ENCODE peak calls at places on chromosomes 16 and 17, in four cellular contexts. K, J, V and U are unnamed samples.

GRCh38 chr17:33927732-33928133 is 327.4 kb upstream of the CCL2 start:
- DNase-seq in K (peak), J (no peak), V (no peak), U (peak)

GRCh38 chr16:86994651-86995171 is 322.5 kb downstream of the C16orf95 start:
- DNase-seq in K (peak), J (peak), V (no peak), U (no peak)

GRCh38 chr17:61499632-61500031 is 47.4 kb downstream of the TBX4 start:
- DNase-seq in K (no peak), J (no peak), V (no peak), U (no peak)

GRCh38 chr17:27430882-27431491 is 25.3 kb upstream of the KSR1 start:
- DNase-seq in K (peak), J (peak), V (no peak), U (no peak)

GRCh38 chr16:2147981-2148671 is at the start of gene RAB26:
- DNase-seq in K (peak), J (peak), V (no peak), U (peak)

GRCh38 chr17:71899317-71899716 is 221.5 kb upstream of the SOX9 start:
- DNase-seq in K (peak), J (no peak), V (no peak), U (no peak)

GRCh38 chr16:2476741-2477140 is 1.8 kb downstream of the TBC1D24 start:
- DNase-seq in K (no peak), J (no peak), V (no peak), U (no peak)

GRCh38 chr16:19601083-19601976 is 45.8 kb downstream of the VPS35L start:
- DNase-seq in K (peak), J (no peak), V (no peak), U (peak)

GRCh38 chr16:21184834-21185233 is 26.4 kb downstream of the LDAF1 start:
- DNase-seq in K (peak), J (no peak), V (no peak), U (no peak)

GRCh38 chr17:39737761-39738567 is at the start of gene GRB7:
- DNase-seq in K (no peak), J (no peak), V (no peak), U (no peak)

GRCh38 chr17:42141382-42141781 is 13.4 kb downstream of the RAB5C start:
- DNase-seq in K (no peak), J (no peak), V (no peak), U (no peak)

GRCh38 chr17:57106107-57106835 is 21.2 kb downstream of the AKAP1 start:
- DNase-seq in K (no peak), J (no peak), V (no peak), U (no peak)

GRCh38 chr16:3235856-3236669 is 1.1 kb upstream of the ZNF200 start:
- DNase-seq in K (no peak), J (peak), V (no peak), U (no peak)

GRCh38 chr16:80300876-80301275 is 239.9 kb upstream of the DYNLRB2 start:
- DNase-seq in K (peak), J (no peak), V (no peak), U (no peak)

GRCh38 chr17:31509805-31510177 is 118.3 kb downstream of the RAB11FIP4 start:
- DNase-seq in K (no peak), J (no peak), V (no peak), U (no peak)

GRCh38 chr17:66602659-66603363 is 232.1 kb upstream of the CACNG5 start:
- DNase-seq in K (peak), J (peak), V (no peak), U (no peak)

GRCh38 chr16:11152677-11153321 is 103.2 kb downstream of the SOCS1 start:
- DNase-seq in K (no peak), J (no peak), V (no peak), U (no peak)

GRCh38 chr16:11679941-11680911 is 12.0 kb downstream of the SNN start:
- DNase-seq in K (no peak), J (peak), V (no peak), U (no peak)

GRCh38 chr16:24273511-24273910 is 17.4 kb downstream of the CACNG3 start:
- DNase-seq in K (peak), J (no peak), V (no peak), U (no peak)

GRCh38 chr17:6712854-6713129 is 377 bp downstream of the SLC13A5 start:
- DNase-seq in K (no peak), J (no peak), V (no peak), U (no peak)

GRCh38 chr17:6712058-6712853 is 913 bp downstream of the SLC13A5 start:
- DNase-seq in K (peak), J (no peak), V (no peak), U (no peak)

GRCh38 chr17:6713918-6714271 is 726 bp upstream of the SLC13A5 start:
- DNase-seq in K (no peak), J (no peak), V (no peak), U (no peak)

GRCh38 chr17:6714315-6714874 is 1.2 kb upstream of the SLC13A5 start:
- DNase-seq in K (no peak), J (no peak), V (no peak), U (no peak)

GRCh38 chr17:6713130-6713917 is at the start of gene SLC13A5:
- DNase-seq in K (peak), J (no peak), V (no peak), U (peak)
- TF ChIP-seq CTCF in K (peak), J (no peak), V (peak), U (peak)

GRCh38 chr17:28493467-28493866 is 12.7 kb upstream of the FOXN1 start:
- DNase-seq in K (peak), J (no peak), V (no peak), U (no peak)

GRCh38 chr17:28491860-28492259 is 14.3 kb upstream of the FOXN1 start:
- DNase-seq in K (no peak), J (no peak), V (no peak), U (no peak)

GRCh38 chr17:28494445-28495188 is 11.5 kb upstream of the FOXN1 start:
- DNase-seq in K (peak), J (peak), V (peak), U (peak)

GRCh38 chr17:28491286-28491685 is 14.9 kb upstream of the FOXN1 start:
- DNase-seq in K (no peak), J (no peak), V (no peak), U (no peak)

GRCh38 chr17:28492352-28493310 is 13.5 kb upstream of the FOXN1 start:
- DNase-seq in K (peak), J (no peak), V (no peak), U (no peak)
- TF ChIP-seq CTCF in K (no peak), J (no peak), V (no peak), U (no peak)

DNA sequence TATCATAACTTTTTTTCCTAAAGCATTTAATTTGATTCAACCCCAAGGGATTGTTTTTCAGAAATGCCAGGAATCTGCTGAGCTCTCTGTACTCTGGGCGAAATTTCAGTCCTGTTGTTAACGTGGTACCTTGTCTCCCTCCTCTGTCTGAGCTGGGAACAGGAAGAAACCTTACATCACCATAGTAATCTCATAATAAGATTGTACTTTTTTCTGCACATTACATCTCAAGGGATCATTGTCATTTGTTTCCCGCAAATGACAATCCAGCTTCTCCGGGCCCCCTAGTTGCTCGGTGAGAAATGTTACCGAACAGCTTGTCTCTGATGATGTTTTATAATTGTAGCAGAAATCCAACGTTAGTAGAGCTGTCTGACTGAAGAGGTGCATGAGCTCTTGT is 152.7 kb upstream of the ERCC4 start:
- DNase-seq in K (peak), J (no peak), V (no peak), U (no peak)
- TF ChIP-seq CTCF in K (no peak), J (no peak), V (no peak), U (peak)

GRCh38 chr17:9020824-9021157 is 519 bp upstream of the NTN1 start:
- DNase-seq in K (no peak), J (peak), V (no peak), U (no peak)
- TF ChIP-seq CTCF in K (no peak), J (no peak), V (no peak), U (no peak)

GRCh38 chr17:44186307-44187130 is at the start of gene TMUB2:
- DNase-seq in K (peak), J (peak), V (peak), U (peak)

GRCh38 chr17:44191389-44191788 is 4.6 kb downstream of the TMUB2 start:
- DNase-seq in K (no peak), J (no peak), V (no peak), U (no peak)

GRCh38 chr17:44187131-44187899 is 543 bp downstream of the TMUB2 start:
- DNase-seq in K (peak), J (no peak), V (no peak), U (no peak)

GRCh38 chr17:44190496-44190895 is 3.7 kb downstream of the TMUB2 start:
- DNase-seq in K (no peak), J (no peak), V (no peak), U (no peak)

DNA sequence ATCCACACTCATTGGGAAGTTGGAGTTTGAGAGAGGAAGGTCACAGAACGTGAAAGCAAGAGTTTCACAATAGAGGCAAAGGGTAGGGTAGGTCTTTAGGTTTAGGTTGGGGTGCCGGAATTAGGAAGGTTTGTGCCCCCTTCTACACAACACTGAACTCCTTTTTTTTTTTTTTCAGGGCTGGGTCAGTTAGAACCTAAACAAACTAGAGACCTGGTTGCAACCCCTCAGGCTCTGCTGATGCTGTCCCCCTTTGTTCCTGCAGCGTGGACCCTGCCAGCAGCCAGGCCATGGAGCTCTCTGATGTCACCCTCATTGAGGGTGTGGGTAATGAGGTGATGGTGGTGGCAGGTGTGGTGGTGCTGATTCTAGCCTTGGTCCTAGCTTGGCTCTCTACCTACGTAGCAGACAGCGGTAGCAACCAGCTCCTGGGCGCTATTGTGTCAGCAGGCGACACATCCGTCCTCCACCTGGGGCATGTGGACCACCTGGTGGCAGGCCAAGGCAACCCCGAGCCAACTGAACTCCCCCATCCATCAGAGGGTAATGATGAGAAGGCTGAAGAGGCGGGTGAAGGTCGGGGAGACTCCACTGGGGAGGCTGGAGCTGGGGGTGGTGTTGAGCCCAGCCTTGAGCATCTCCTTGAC is 2.1 kb downstream of the TMUB2 start:
- DNase-seq in K (no peak), J (no peak), V (no peak), U (no peak)
- TF ChIP-seq CTCF in K (no peak), J (no peak), V (no peak), U (no peak)

GRCh38 chr17:76586741-76587487 is 1.3 kb upstream of the ST6GALNAC2 start:
- DNase-seq in K (no peak), J (no peak), V (no peak), U (peak)

GRCh38 chr17:76585048-76585648 is 512 bp downstream of the ST6GALNAC2 start:
- DNase-seq in K (no peak), J (peak), V (no peak), U (no peak)

GRCh38 chr17:76588182-76588581 is 2.5 kb upstream of the ST6GALNAC2 start:
- DNase-seq in K (no peak), J (no peak), V (no peak), U (no peak)

GRCh38 chr17:76584427-76585047 is 1.1 kb downstream of the ST6GALNAC2 start:
- DNase-seq in K (no peak), J (peak), V (no peak), U (no peak)

DNA sequence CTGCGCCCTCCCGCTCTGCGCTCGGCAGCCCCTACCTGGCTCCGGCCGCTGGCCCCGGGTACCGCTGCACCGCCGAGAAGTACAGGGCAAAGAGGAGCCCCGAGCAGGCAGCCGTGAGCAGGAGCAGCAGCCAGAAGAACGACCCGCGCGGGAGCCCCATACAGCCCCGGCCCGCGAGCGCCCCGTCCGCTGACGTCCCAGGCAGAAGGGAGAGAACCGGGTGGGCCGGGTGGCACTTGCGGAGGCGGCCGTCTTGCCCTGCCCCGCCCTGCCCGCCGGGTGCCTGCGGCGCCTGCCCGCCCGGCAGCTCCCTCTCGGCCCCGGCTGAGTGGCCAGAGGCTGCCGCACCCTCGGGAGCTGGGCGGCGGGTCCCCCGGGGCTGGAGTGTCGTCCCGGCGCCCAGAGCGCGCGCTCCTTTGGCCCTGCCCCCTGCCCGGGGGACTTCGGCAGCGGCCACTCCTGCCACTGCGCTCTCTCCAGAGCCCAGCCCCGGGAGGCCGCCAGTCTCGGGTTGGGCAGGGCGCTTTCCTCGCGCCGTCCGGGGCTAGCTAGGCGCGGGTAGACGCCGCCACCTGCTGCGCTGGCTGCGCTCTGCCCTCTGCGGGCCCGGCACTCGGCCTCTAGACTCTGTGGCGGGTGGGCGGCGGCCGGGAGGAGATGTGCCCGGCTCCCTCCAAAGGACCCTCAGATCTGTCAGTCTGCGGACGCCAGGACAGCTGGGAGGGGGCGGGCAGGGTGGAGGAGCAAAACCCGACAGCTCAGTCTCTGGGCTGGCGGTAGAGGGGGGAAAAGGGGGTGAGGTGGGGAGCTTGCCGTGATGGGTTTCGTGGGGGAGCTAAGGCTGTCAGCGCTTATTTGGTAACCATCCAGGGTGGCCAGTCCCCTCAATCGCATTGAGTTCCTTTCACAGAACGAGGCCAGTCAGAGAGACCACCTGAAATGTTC is at the start of gene ST6GALNAC2:
- DNase-seq in K (no peak), J (peak), V (no peak), U (no peak)
- TF ChIP-seq CTCF in K (peak), J (peak), V (peak), U (peak)

DNA sequence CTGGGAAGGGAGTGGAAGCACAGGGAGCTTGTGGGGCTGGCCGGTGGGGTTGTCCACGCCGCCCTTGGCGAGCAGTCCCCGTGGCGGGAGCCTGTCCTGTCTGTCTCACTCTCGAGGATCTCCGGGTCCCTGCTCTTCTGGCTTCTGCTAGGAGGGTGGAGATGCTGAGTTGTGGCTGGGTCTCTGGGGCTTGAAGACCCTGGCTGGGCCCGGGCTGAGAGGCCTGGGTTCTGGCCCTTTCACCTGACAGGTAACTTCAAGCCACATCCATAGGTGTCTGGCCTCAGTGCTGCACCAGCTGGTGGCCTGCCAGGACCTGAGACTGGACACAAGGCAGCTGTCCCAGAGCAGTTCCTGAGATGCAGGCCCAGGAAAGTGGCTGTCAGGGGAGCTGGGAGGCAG is 46.7 kb downstream of the PRMT7 start:
- DNase-seq in K (no peak), J (no peak), V (no peak), U (no peak)
- TF ChIP-seq CTCF in K (no peak), J (no peak), V (peak), U (no peak)

GRCh38 chr17:68539536-68540469 is 27.6 kb downstream of the PRKAR1A start:
- DNase-seq in K (peak), J (no peak), V (peak), U (no peak)
- TF ChIP-seq CTCF in K (peak), J (no peak), V (peak), U (peak)

DNA sequence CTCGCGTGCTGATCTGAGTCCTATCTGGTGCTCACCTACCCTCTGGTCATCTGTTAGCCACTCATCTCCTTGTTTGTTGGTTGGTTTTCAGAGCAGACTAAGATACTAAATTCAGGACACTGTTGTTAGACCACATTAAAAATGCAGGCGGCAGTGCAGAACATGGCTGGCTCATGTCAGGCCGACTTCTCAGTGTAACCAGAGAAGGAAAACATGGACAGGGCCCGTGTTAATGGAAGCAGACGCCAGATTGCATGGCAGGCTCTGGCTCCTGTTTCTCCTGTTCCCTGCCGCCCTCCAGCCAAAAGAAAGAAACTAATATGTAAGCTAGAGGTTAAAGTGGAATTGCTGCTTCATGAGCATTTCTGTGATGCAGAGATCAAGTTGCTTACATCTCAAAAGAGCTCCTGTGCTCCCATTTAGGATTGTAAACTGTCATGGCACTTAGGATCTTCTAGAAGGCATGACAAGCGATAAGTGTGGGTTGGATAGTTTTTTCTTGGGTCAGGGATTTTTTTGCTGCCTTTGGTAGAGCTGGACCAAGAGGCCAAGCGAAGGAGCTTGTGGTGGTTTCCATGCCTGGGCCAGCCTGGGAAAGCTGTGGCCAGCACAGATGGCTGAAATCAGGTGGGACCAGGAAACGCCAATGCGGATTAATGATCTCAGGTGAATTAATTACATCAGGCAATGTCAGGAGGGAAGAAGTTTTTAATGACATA is 56.1 kb downstream of the YPEL2 start:
- DNase-seq in K (no peak), J (no peak), V (no peak), U (no peak)
- TF ChIP-seq CTCF in K (no peak), J (no peak), V (no peak), U (no peak)